ENCODE peak calls at places on chromosomes 13 and 19, in seven cellular contexts. S, O, X, N, F, C and D are unnamed samples.

GRCh38 chr13:30796132-30796832 is 60.9 kb downstream of the ALOX5AP start:
- ATAC-seq in X (peak; percentile 36), O (peak; percentile 51), C (no peak), S (peak; percentile 51), N (no peak), F (no peak), D (no peak)

GRCh38 chr13:112770504-112770903 is 80.7 kb downstream of the ATP11A start:
- ATAC-seq in S (no peak), N (peak; percentile 47), C (no peak), X (no peak), O (no peak), F (no peak), D (no peak)

GRCh38 chr19:14542721-14543328 is 13.4 kb downstream of the TECR start:
- ATAC-seq in X (no peak), N (peak; percentile 54), O (peak; percentile 77), F (no peak), C (no peak), S (no peak), D (no peak)

GRCh38 chr19:47726467-47726866 is 13.2 kb downstream of the EHD2 start:
- ATAC-seq in X (no peak), F (no peak), C (no peak), S (no peak), N (no peak), O (no peak), D (no peak)

GRCh38 chr13:46698015-46698414 is 98.9 kb downstream of the ESD start:
- ATAC-seq in O (no peak), X (peak; percentile 39), N (no peak), C (peak; percentile 37), S (no peak), F (no peak), D (peak; percentile 82)

GRCh38 chr13:112067121-112067741 is at the start of gene SOX1:
- ATAC-seq in X (no peak), S (peak; percentile 12), O (no peak), N (no peak), C (no peak), F (no peak), D (no peak)

GRCh38 chr19:24099829-24100228 is 12.8 kb downstream of the ZNF254 start:
- ATAC-seq in S (no peak), F (no peak), C (no peak), X (no peak), O (no peak), N (no peak), D (no peak)

GRCh38 chr13:60329221-60329983 is 67.6 kb upstream of the TDRD3 start:
- ATAC-seq in F (peak; percentile 85), C (peak; percentile 35), N (peak; percentile 72), S (no peak), X (no peak), O (peak; percentile 56), D (no peak)

GRCh38 chr19:6374711-6375410 is 872 bp downstream of the PSPN start:
- ATAC-seq in C (no peak), F (no peak), X (no peak), S (no peak), N (no peak), O (no peak), D (no peak)
- H3K4me1 ChIP-seq in C (no peaks in the 10 kb centered on the region), F (peaks cover 14% of the 10 kb centered on the region), X (no peaks in the 10 kb centered on the region), S (peaks cover 12% of the 10 kb centered on the region), N (peaks cover 7% of the 10 kb centered on the region), O (no peaks in the 10 kb centered on the region), D (peaks cover 21% of the 10 kb centered on the region)

DNA sequence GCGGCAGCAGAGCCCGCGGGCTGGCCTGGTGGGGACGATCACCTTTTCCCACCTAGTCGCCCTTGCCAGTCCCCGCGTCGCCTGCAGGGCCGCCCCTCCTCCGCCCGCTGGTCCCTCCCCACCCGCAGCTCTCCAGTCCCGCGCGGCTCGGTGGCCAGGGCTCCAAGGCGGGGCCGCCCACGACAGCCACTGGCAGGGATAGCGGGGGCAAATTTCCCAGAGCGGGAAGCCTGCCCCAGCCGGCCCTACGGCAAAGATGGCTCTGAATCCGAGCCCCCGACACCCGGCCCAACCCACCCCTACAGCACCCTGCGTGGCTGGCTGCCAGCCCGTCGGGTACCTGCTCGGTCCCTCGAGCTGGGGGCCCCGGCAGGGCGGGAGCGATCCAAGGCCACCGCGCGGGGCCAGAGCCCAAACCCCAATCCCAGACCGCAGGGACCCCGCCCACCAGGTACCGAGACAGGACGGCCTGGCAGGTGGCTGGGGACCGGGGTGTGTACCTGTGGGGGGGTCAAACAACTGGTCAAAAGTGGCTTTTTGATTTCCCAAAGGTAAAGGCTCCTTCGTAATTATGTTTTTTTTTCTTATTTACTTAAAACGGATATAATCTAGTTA is 6.3 kb upstream of the ZNF98 start:
- ATAC-seq in X (no peak), N (no peak), C (no peak), O (no peak), F (no peak), S (no peak), D (no peak)
- H3K9me3 ChIP-seq in X (no peaks in the 10 kb centered on the region), N (peaks cover 20% of the 10 kb centered on the region), C (no peaks in the 10 kb centered on the region), O (peaks cover 6% of the 10 kb centered on the region), F (peaks cover 90% of the 10 kb centered on the region), S (no peaks in the 10 kb centered on the region), D (no peaks in the 10 kb centered on the region)

GRCh38 chr19:34996978-34997640 is 3.0 kb upstream of the GRAMD1A start:
- ATAC-seq in C (no peak), F (no peak), N (no peak), S (peak; percentile 21), O (no peak), X (no peak), D (no peak)

GRCh38 chr19:34991542-34992333 is 8.4 kb upstream of the GRAMD1A start:
- ATAC-seq in X (no peak), S (no peak), N (no peak), F (no peak), O (no peak), C (no peak), D (no peak)

GRCh38 chr19:34995551-34995950 is 4.6 kb upstream of the GRAMD1A start:
- ATAC-seq in O (no peak), C (no peak), X (no peak), S (no peak), N (no peak), F (peak; percentile 69), D (no peak)

GRCh38 chr19:34994643-34995471 is 5.3 kb upstream of the GRAMD1A start:
- ATAC-seq in F (peak; percentile 79), C (peak; percentile 88), S (no peak), O (no peak), N (peak; percentile 65), X (peak; percentile 91), D (no peak)

DNA sequence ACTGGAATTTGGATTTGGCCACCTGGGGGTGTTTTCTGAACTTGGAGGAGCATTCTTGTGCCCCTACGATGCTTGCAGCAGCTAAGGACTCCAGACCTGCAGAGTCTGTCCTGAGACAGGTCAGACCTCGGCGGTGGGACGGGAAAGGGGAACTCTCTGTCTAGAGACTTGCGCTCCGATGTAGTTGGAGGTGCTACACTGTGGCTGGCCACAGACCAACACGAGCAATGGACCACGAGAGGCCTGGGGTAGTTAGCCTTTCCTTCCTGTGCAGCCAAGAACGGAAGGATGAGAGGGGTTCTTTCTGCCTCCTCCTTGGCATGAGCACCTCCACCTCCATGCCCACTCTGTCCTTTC is 5.9 kb upstream of the GRAMD1A start:
- ATAC-seq in S (no peak), X (peak; percentile 33), N (no peak), F (peak; percentile 43), O (no peak), C (no peak), D (no peak)
- H3K4me1 ChIP-seq in S (peaks cover 54% of the 10 kb centered on the region), X (peaks cover 30% of the 10 kb centered on the region), N (peaks cover 51% of the 10 kb centered on the region), F (peaks cover 77% of the 10 kb centered on the region), O (no peaks in the 10 kb centered on the region), C (no peaks in the 10 kb centered on the region), D (peaks cover 5% of the 10 kb centered on the region)

GRCh38 chr19:39247701-39248664 is 673 bp downstream of the IFNL4 start:
- ATAC-seq in X (no peak), S (peak; percentile 30), O (peak; percentile 32), C (peak; percentile 53), F (no peak), N (peak; percentile 69), D (no peak)

GRCh38 chr19:39253374-39254149 is 4.9 kb upstream of the IFNL4 start:
- ATAC-seq in O (no peak), N (no peak), S (no peak), F (no peak), X (no peak), C (no peak), D (no peak)

GRCh38 chr19:39248806-39249205 is at the start of gene IFNL4:
- ATAC-seq in C (peak; percentile 93), O (no peak), S (no peak), X (no peak), F (no peak), N (no peak), D (no peak)

GRCh38 chr19:39252458-39252857 is 3.8 kb upstream of the IFNL4 start:
- ATAC-seq in C (no peak), X (no peak), S (no peak), O (no peak), F (no peak), N (no peak), D (no peak)

DNA sequence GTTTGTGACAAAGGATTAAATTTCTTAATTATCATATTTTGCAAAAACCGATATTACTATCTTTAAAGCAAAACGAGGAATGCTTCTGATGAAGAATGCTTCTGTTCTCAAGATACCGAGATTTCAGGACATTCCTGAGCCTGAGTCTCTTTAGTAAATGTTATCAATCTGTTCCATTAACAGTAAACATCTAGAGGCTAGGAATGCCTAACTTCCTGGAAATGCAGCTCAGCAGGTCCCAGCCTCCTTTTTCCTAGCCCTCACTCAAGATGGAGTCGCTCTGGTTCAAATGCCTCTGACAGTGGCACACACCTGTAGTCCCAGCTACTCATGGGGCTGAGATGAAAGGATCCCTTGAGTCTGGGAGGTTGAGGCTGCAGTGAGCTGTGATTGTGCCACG is 2.4 kb upstream of the IFNL4 start:
- ATAC-seq in X (no peak), S (no peak), C (no peak), O (no peak), F (no peak), N (no peak), D (no peak)
- H3K9me3 ChIP-seq in X (no peaks in the 10 kb centered on the region), S (no peaks in the 10 kb centered on the region), C (no peaks in the 10 kb centered on the region), O (no peaks in the 10 kb centered on the region), F (no peaks in the 10 kb centered on the region), N (no peaks in the 10 kb centered on the region), D (no peaks in the 10 kb centered on the region)

DNA sequence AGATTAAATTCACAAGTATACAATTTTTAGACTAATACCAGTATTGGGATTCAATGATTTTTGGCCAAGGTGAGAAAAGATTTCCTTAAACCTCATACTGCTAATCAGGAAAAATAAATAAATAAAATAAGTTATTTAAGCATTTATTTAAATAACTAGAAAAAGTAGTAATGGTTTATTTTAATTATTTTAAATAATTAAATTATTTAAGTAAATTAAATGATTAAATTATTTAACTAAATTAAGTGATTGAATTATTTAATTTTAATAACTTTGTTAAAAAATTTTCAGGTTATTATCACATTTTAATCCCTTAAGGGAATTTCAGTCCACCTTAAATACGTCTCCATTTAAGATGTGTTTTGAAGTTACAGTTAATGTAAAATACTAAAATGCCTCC is 1831.5 kb upstream of the MIR17HG start:
- ATAC-seq in O (no peak), F (no peak), X (no peak), C (no peak), N (no peak), S (no peak), D (no peak)
- H3K4me1 ChIP-seq in O (peaks cover 22% of the 10 kb centered on the region), F (peaks cover 10% of the 10 kb centered on the region), X (no peaks in the 10 kb centered on the region), C (no peaks in the 10 kb centered on the region), N (peaks cover 11% of the 10 kb centered on the region), S (no peaks in the 10 kb centered on the region), D (no peaks in the 10 kb centered on the region)

DNA sequence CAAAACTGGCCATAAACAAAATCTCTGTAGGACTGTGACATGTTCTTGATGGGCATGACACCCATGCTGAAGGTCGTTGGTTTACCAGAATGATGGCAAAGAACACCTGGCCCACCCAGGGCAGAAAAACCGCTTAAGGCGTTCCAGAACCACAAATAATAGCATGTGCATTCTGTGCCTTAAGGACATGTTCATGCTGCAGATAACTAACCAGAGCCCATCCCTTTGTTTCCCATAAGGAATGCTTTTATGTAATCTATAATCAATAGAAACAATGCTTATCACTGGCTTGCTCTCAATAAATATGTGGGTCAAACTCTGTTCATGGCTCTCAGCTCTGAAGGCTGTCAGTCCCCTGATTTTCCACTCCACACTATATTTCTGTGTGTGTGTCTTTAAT is 11.2 kb upstream of the ZNF578 start:
- ATAC-seq in X (no peak), F (no peak), S (no peak), C (no peak), O (no peak), N (no peak), D (no peak)
- H3K9me3 ChIP-seq in X (no peaks in the 10 kb centered on the region), F (peaks cover 97% of the 10 kb centered on the region), S (no peaks in the 10 kb centered on the region), C (peaks cover 8% of the 10 kb centered on the region), O (peaks cover 7% of the 10 kb centered on the region), N (peaks cover 53% of the 10 kb centered on the region), D (no peaks in the 10 kb centered on the region)